ENCODE peak calls at places on chromosomes 13 and 19, in seven cellular contexts. S is ovary, J is A549, B is heart left ventricle, N is uterus, Q is stomach, M is body of pancreas. P is an unnamed sample.

GRCh38 chr19:11763611-11764010 is 3.2 kb upstream of the ZNF441 start:
- DNase-seq in S (no peak), J (no peak), B (no peak), N (no peak), Q (no peak), M (no peak), P (no peak)

GRCh38 chr13:83929147-83929546 is 46.9 kb upstream of the SLITRK1 start:
- DNase-seq in S (no peak), J (no peak), B (no peak), N (no peak), Q (no peak), M (no peak), P (no peak)

GRCh38 chr19:12666305-12667048 is at the start of the genes MAN2B1 and WDR83:
- DNase-seq in S (peak), J (peak), B (peak), N (peak), Q (peak), M (peak), P (peak)

GRCh38 chr13:79723462-79724116 is 242.6 kb downstream of the NDFIP2 start:
- DNase-seq in S (no peak), J (no peak), B (peak), N (no peak), Q (no peak), M (no peak), P (no peak)

GRCh38 chr13:106610511-106610910 is 42.6 kb upstream of the ARGLU1 start:
- DNase-seq in S (no peak), J (no peak), B (no peak), N (no peak), Q (no peak), M (no peak), P (no peak)

GRCh38 chr19:45218426-45218825 is 26.8 kb downstream of the EXOC3L2 start:
- DNase-seq in S (no peak), J (no peak), B (no peak), N (no peak), Q (no peak), M (no peak), P (no peak)

GRCh38 chr13:39952244-39953233 is 297.1 kb downstream of the COG6 start:
- DNase-seq in S (no peak), J (no peak), B (no peak), N (peak), Q (no peak), M (peak), P (no peak)

GRCh38 chr13:95783747-95784146 is 106.8 kb downstream of the DNAJC3 start:
- DNase-seq in S (no peak), J (no peak), B (no peak), N (no peak), Q (no peak), M (no peak), P (no peak)

GRCh38 chr19:5907216-5907615 is 2.5 kb downstream of the VMAC start:
- DNase-seq in S (no peak), J (no peak), B (no peak), N (no peak), Q (no peak), M (no peak), P (no peak)

GRCh38 chr13:22758245-22758644 is 422.5 kb upstream of the SGCG start:
- DNase-seq in S (no peak), J (no peak), B (no peak), N (no peak), Q (no peak), M (no peak), P (no peak)

GRCh38 chr13:93963266-93964131 is 516.0 kb downstream of the DCT start:
- DNase-seq in S (no peak), J (peak), B (no peak), N (no peak), Q (no peak), M (no peak), P (no peak)

GRCh38 chr19:373391-374182 is 29.0 kb upstream of the MIER2 start:
- DNase-seq in S (peak), J (no peak), B (no peak), N (no peak), Q (no peak), M (no peak), P (no peak)

GRCh38 chr13:78133511-78133910 is 214.9 kb upstream of the EDNRB start:
- DNase-seq in S (no peak), J (no peak), B (no peak), N (no peak), Q (no peak), M (no peak), P (no peak)

DNA sequence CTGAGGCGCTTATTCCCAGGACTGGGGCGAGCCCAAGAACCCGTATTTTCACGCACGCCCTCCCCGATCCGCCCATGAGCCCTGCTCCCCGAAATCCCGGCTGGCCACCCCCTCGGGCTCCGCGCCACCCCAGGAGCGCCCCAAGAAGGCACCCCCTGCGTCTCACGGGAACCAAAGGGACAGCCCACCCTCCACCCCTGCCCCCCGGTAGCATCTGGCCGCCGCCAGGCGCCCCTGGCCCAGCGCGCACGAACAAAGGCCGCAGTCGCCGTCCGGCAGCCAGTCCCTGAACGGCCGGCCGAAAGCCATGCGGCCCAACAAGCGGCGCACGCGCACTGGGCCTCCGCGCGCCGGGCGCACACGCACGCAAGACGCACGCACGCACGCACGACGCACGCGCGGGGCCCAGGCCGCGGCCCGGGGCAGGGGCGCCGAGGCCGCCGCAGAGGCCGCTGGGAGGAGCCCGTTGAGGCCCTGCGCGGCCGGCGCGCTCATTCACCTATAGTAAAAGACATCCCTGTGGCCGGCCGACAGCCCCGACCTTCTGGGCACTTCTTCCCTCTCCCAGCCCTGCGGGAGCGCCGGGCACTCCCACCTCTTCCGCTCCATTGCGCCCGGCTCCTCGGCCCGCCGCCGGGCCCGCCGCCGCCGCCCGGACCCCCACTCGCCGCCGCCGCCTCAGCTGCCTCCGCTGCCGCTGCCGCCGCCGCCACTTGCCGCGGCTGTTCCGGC is 476 bp downstream of the MBD3 start:
- DNase-seq in S (peak), J (peak), B (peak), N (peak), Q (peak), M (peak), P (peak)
- TF ChIP-seq POLR2A in S (peak), J (peak), B (no peak), N (peak), Q (no peak), M (peak), P (peak)

DNA sequence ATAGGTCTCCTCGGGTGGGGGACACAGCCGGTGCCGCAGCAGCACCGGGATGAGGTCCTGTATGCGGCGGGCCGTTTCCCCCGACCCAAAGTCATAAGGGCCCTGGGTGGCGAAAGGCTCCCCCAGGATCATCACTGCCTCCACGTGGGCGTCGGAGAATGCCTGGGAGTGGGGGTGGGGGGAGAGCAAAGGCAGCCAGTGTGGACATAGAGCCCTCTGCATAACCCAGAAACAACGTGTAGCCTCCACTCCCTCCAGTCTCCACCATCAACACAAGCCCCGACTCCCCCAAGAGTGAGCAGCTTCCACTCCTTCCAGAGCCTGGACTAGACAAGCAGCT is 1.7 kb upstream of the NUMBL start:
- DNase-seq in S (no peak), J (no peak), B (no peak), N (no peak), Q (no peak), M (no peak), P (no peak)
- H3K27ac ChIP-seq in S (peak), J (peak), B (no peak), N (peak), Q (peak), M (no peak), P (no peak)

GRCh38 chr13:32969516-32969941 is 46.7 kb upstream of the KL start:
- DNase-seq in S (no peak), J (no peak), B (peak), N (peak), Q (no peak), M (no peak), P (peak)
- H3K4me3 ChIP-seq in S (peak), J (no peak), B (peak), N (no peak), Q (peak), M (no peak), P (no peak)

GRCh38 chr19:18636969-18637629 is at the start of gene KLHL26:
- DNase-seq in S (no peak), J (no peak), B (peak), N (no peak), Q (no peak), M (no peak), P (no peak)
- TF ChIP-seq POLR2A in S (peak), J (no peak), B (no peak), N (peak), Q (no peak), M (peak), P (peak)

GRCh38 chr13:100564444-100565223 is 24.0 kb downstream of the GGACT start:
- DNase-seq in S (peak), J (no peak), B (no peak), N (no peak), Q (no peak), M (peak), P (no peak)

GRCh38 chr13:100561599-100562204 is 26.9 kb downstream of the GGACT start:
- DNase-seq in S (no peak), J (no peak), B (no peak), N (no peak), Q (no peak), M (no peak), P (no peak)

GRCh38 chr13:100563779-100564178 is 24.8 kb downstream of the GGACT start:
- DNase-seq in S (no peak), J (no peak), B (no peak), N (no peak), Q (no peak), M (no peak), P (no peak)

GRCh38 chr13:100559886-100560285 is 28.7 kb downstream of the GGACT start:
- DNase-seq in S (no peak), J (no peak), B (no peak), N (no peak), Q (no peak), M (no peak), P (no peak)

DNA sequence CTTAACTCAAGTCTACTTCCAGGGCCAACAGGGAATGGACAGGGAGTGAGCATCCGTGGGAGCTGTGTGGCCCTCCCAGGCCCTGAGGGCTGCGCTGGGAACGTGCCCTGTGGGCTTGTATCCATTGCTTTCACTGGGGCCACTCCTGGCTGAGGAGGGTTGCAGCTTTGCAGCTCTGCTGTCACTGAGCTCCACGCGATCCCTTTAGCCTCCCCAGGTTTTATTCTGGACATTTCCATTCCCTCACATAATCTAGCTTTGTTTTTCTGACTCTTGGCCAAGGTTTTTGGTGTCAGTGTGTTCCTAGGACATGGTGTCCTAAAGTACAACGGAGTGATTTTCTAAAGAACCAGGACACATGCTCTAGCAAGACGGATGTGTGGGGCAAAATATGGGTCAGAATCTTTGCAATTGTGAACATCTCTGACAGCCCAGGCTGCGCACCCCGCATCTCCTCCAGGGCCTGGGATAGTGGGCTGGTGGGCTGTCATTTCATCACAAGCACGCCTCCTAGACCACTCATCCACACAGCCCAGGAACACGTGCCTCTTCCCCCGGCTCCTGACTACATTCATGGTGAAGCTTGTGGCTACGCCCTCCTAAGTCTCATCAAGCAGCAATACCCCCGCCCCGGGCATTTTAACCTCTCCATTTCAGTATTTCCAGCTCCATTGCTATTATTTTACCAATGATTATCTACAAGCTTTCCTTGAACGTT is 27.9 kb downstream of the GGACT start:
- DNase-seq in S (no peak), J (no peak), B (no peak), N (no peak), Q (no peak), M (no peak), P (no peak)
- H3K27ac ChIP-seq in S (no peak), J (no peak), B (no peak), N (peak), Q (no peak), M (no peak), P (peak)

DNA sequence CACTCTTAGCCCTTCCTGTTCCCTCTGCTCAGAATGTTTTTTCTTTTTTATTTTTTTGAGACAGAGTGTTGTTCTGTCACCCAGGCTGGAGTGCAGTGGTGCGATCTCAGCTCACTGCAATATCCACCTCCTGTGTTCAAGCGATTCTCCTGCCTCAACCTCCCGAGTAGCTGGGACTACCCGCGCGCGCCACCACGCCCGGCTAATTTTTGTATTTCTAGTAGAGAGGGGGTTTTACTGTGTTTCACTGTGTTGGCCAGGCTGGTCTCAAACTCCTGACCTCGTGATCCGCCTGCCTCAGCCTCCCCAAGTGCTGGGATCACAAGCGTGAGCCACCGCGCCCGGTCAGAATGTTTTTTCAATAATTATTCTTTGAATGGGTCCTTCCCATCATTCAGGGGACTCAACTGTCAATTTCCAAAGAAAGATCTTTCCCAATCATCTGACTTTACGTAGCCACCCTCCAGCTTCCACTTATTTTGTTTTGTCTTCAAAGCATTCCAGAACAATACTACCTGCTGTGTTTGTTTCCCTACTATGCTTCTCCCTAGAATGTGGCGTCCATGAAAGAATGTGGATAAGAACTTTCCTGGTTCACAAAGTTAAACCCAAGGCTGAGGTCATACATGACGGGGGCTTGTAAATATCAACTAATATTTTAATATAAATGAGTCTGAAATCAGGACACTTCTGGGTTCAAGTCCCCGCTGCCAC is 1.2 kb downstream of the NDUFA7 start:
- DNase-seq in S (no peak), J (no peak), B (peak), N (no peak), Q (no peak), M (no peak), P (no peak)
- H3K4me3 ChIP-seq in S (peak), J (peak), B (peak), N (peak), Q (peak), M (no peak), P (no peak)

GRCh38 chr19:16197622-16198362 is at the start of gene AP1M1:
- DNase-seq in S (peak), J (peak), B (peak), N (peak), Q (peak), M (peak), P (peak)
- TF ChIP-seq POLR2A in S (peak), J (peak), B (no peak), N (no peak), Q (no peak), M (no peak), P (peak)

P was measured in adrenal gland.